ENCODE peak calls at places on chromosomes 2 and 18, in four cellular contexts. Q is EL, G is WTC11, N is T follicular helper cell. P is an unnamed sample.

GRCh38 chr18:35497334-35498197 is at the start of gene INO80C:
- DNase-seq in Q (peak; percentile 92), G (peak; percentile 88), N (peak; percentile 84), P (peak; percentile 84)

GRCh38 chr2:168255103-168255502 is 7.7 kb upstream of the STK39 start:
- DNase-seq in Q (no peak), G (no peak), N (no peak), P (no peak)

GRCh38 chr2:33267043-33267442 is 209.4 kb upstream of the RASGRP3 start:
- DNase-seq in Q (no peak), G (no peak), N (no peak), P (no peak)

GRCh38 chr2:204004912-204005311 is 68.3 kb downstream of the ICOS start:
- DNase-seq in Q (no peak), G (no peak), N (no peak), P (no peak)

GRCh38 chr2:27086722-27087446 is at the start of gene KHK:
- DNase-seq in Q (peak; percentile 44), G (peak; percentile 67), N (no peak), P (no peak)

GRCh38 chr2:27687232-27687631 is 23.5 kb downstream of the SLC4A1AP start:
- DNase-seq in Q (no peak), G (no peak), N (no peak), P (no peak)

GRCh38 chr2:128287780-128288735 is 30.6 kb downstream of the HS6ST1 start:
- DNase-seq in Q (no peak), G (no peak), N (no peak), P (no peak)

GRCh38 chr2:191688934-191689695 is 11.2 kb downstream of the NABP1 start:
- DNase-seq in Q (peak; percentile 88), G (no peak), N (no peak), P (no peak)

GRCh38 chr2:182372661-182373060 is 54.2 kb downstream of the PDE1A start:
- DNase-seq in Q (peak; percentile 93), G (no peak), N (no peak), P (no peak)

GRCh38 chr2:64652231-64653173 is 1.2 kb downstream of the SERTAD2 start:
- DNase-seq in Q (peak; percentile 48), G (peak; percentile 45), N (no peak), P (no peak)

GRCh38 chr2:28393115-28393836 is 618 bp downstream of the FOSL2 start:
- DNase-seq in Q (peak; percentile 51), G (peak; percentile 48), N (no peak), P (no peak)

GRCh38 chr2:56263876-56264275 is 80.1 kb downstream of the CCDC85A start:
- DNase-seq in Q (peak; percentile 63), G (no peak), N (no peak), P (no peak)

GRCh38 chr2:74368499-74368898 is 11.6 kb downstream of the DCTN1 start:
- DNase-seq in Q (no peak), G (no peak), N (no peak), P (no peak)

GRCh38 chr2:29218071-29218470 is 102.9 kb downstream of the CLIP4 start:
- DNase-seq in Q (no peak), G (no peak), N (no peak), P (no peak)

GRCh38 chr2:11775384-11775783 is 29.0 kb downstream of the LPIN1 start:
- DNase-seq in Q (peak; percentile 57), G (no peak), N (no peak), P (no peak)

GRCh38 chr2:119311371-119311770 is 55.3 kb downstream of the C2orf76 start:
- DNase-seq in Q (no peak), G (peak; percentile 44), N (no peak), P (no peak)

GRCh38 chr18:28159055-28159454 is 17.9 kb downstream of the CDH2 start:
- DNase-seq in Q (peak; percentile 57), G (no peak), N (no peak), P (no peak)

GRCh38 chr2:144279165-144279564 is 240.8 kb downstream of the ZEB2 start:
- DNase-seq in Q (no peak), G (no peak), N (no peak), P (no peak)

GRCh38 chr2:3280683-3281520 is 96.7 kb downstream of the EIPR1 start:
- DNase-seq in Q (no peak), G (no peak), N (no peak), P (no peak)

GRCh38 chr18:45415614-45416013 is 199.7 kb upstream of the SLC14A2 start:
- DNase-seq in Q (no peak), G (no peak), N (no peak), P (no peak)

GRCh38 chr2:76044701-76045100 is 334.0 kb upstream of the GCFC2 start:
- DNase-seq in Q (no peak), G (no peak), N (no peak), P (no peak)

GRCh38 chr2:20670315-20671035 is 3.5 kb downstream of the GDF7 start:
- DNase-seq in Q (no peak), G (peak; percentile 38), N (no peak), P (no peak)

GRCh38 chr2:86383844-86384243 is 46.4 kb upstream of the REEP1 start:
- DNase-seq in Q (peak; percentile 62), G (no peak), N (no peak), P (no peak)